ENCODE peak calls at places on chromosomes 3 and 15, in four cellular contexts. One of them, this sample, is unnamed.

GRCh38 chr3:146072824-146073223 is 88.2 kb downstream of the PLOD2 start:
- DNase-seq in K562: no peak
- DNase-seq in WTC11: no peak
- DNase-seq in HepG2: no peak
- DNase-seq in this sample: no peak

GRCh38 chr15:38912067-38912466 is 347.5 kb upstream of the RASGRP1 start:
- DNase-seq in K562: no peak
- DNase-seq in HepG2: no peak
- DNase-seq in WTC11: no peak
- DNase-seq in this sample: no peak

GRCh38 chr3:192727032-192727847 is at the start of gene FGF12:
- DNase-seq in HepG2: peak
- DNase-seq in WTC11: peak
- DNase-seq in K562: peak
- DNase-seq in this sample: peak

GRCh38 chr3:141798455-141798854 is 35.2 kb downstream of the GRK7 start:
- DNase-seq in K562: no peak
- DNase-seq in HepG2: no peak
- DNase-seq in WTC11: no peak
- DNase-seq in this sample: no peak

GRCh38 chr15:79184465-79184892 is 93.9 kb upstream of the RASGRF1 start:
- DNase-seq in HepG2: peak
- DNase-seq in K562: peak
- DNase-seq in WTC11: peak
- DNase-seq in this sample: peak

GRCh38 chr3:94132777-94133176 is 69.9 kb downstream of the NSUN3 start:
- DNase-seq in WTC11: no peak
- DNase-seq in K562: no peak
- DNase-seq in HepG2: no peak
- DNase-seq in this sample: no peak

GRCh38 chr3:13105181-13105580 is 32.0 kb upstream of the IQSEC1 start:
- DNase-seq in WTC11: no peak
- DNase-seq in HepG2: no peak
- DNase-seq in K562: no peak
- DNase-seq in this sample: no peak

GRCh38 chr15:56208641-56209155 is 35.0 kb downstream of the RFX7 start:
- DNase-seq in WTC11: no peak
- DNase-seq in K562: no peak
- DNase-seq in HepG2: no peak
- DNase-seq in this sample: no peak

GRCh38 chr15:77607111-77607893 is 25.4 kb downstream of the LINGO1 start:
- DNase-seq in WTC11: no peak
- DNase-seq in K562: peak
- DNase-seq in HepG2: no peak
- DNase-seq in this sample: no peak

GRCh38 chr3:40237892-40238571 is 71.5 kb upstream of the EIF1B start:
- DNase-seq in HepG2: no peak
- DNase-seq in WTC11: peak
- DNase-seq in K562: no peak
- DNase-seq in this sample: peak

GRCh38 chr15:99718421-99718820 is 14.8 kb downstream of the LYSMD4 start:
- DNase-seq in K562: no peak
- DNase-seq in HepG2: no peak
- DNase-seq in WTC11: no peak
- DNase-seq in this sample: no peak

GRCh38 chr3:174821477-174821876 is 37.7 kb upstream of the NAALADL2 start:
- DNase-seq in HepG2: no peak
- DNase-seq in WTC11: no peak
- DNase-seq in K562: no peak
- DNase-seq in this sample: no peak

GRCh38 chr3:4322635-4323034 is 19.5 kb downstream of the SETMAR start:
- DNase-seq in K562: peak
- DNase-seq in HepG2: peak
- DNase-seq in WTC11: no peak
- DNase-seq in this sample: peak

GRCh38 chr3:47291158-47291753 is 8.5 kb downstream of the KLHL18 start:
- DNase-seq in K562: no peak
- DNase-seq in WTC11: no peak
- DNase-seq in HepG2: no peak
- DNase-seq in this sample: no peak

GRCh38 chr15:90497912-90498311 is 31.8 kb upstream of the CRTC3 start:
- DNase-seq in K562: no peak
- DNase-seq in HepG2: no peak
- DNase-seq in WTC11: no peak
- DNase-seq in this sample: no peak
- TF ChIP-seq NR3C1 in K562: no peak
- TF ChIP-seq NR3C1 in HepG2: no peak
- TF ChIP-seq NR3C1 in WTC11: no peak
- TF ChIP-seq NR3C1 in this sample: no peak

DNA sequence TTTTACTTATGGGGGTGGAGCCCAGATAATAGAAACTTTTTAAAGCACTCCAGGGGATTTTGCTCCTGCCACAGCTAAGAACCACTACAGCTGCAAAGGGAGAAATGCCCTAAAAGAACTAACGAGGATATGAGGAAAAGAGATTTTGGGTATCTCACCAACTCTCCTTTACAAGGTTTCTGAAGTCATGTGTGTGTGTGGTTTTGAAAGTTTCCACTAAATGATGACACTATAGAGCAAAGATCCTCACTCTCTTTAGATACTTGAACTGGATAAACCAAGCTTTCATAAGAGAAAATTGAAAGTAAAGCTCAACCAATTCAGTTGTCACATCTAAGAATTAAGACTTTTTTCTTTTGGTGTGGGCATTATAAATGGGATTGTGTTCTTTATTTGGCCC is 455.3 kb upstream of the ALCAM start:
- DNase-seq in WTC11: no peak
- DNase-seq in HepG2: no peak
- DNase-seq in K562: no peak
- DNase-seq in this sample: no peak
- TF ChIP-seq NR3C1 in WTC11: no peak
- TF ChIP-seq NR3C1 in HepG2: no peak
- TF ChIP-seq NR3C1 in K562: no peak
- TF ChIP-seq NR3C1 in this sample: no peak

DNA sequence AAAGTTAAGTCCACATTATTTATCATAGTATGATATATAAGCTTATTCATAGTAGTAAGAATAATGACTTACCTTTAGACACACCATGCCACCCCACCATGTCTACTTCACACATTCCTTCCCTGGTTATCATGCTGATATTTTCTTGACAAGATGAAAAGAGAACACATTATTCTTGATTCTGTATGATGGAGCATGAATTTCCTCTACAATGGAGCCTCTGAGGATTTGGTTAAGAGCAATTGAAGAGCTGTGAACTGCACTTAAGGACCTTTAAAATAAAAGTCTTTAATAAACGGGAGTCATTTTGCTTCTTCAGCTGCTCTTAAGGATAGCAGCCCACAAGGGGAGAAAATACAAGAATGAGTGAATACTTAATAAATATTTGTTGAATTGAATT is 226.7 kb downstream of the CADM2 start:
- DNase-seq in HepG2: no peak
- DNase-seq in WTC11: no peak
- DNase-seq in K562: no peak
- DNase-seq in this sample: no peak
- TF ChIP-seq NR3C1 in HepG2: no peak
- TF ChIP-seq NR3C1 in WTC11: no peak
- TF ChIP-seq NR3C1 in K562: no peak
- TF ChIP-seq NR3C1 in this sample: no peak

DNA sequence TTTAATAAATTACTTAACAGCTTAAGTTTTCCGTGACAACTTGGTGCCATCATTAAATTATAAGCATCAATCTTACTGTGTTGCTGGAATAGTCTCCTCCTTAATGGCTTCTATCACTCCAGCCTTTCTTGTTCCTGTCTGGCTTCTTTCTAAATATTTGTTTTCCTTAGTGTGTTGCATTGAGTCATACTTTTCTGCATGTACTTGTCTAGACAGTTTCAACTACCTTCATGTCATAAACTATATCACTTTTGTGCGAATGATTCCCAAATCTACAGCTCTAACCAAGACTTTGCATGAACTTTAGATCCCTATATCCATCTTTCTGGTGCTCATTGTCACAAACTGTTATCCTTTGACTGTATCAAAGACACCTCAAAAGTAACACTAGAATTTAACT is 78.4 kb downstream of the AKAP13 start:
- DNase-seq in WTC11: no peak
- DNase-seq in HepG2: no peak
- DNase-seq in K562: no peak
- DNase-seq in this sample: no peak
- TF ChIP-seq NR3C1 in WTC11: no peak
- TF ChIP-seq NR3C1 in HepG2: no peak
- TF ChIP-seq NR3C1 in K562: no peak
- TF ChIP-seq NR3C1 in this sample: no peak

DNA sequence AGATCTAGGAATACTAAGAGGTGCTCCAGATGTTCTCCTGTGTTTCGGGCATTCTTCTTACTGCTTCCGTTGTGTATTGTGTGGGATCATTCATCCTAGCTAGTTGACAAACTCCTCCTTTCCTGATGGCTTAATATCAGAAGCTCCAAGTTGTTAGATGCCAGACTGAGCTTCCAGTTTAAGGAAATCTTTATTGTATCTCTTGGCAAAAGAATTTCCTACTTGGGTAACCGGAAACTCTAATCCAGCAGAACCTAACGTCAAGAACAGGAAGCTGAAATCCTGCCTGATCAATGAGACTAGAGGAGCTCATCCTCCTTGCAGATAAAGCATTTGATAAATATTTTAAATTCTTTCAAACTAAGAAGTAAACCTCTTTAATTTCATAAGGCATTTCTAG is 27.7 kb upstream of the MYH15 start:
- DNase-seq in WTC11: no peak
- DNase-seq in K562: no peak
- DNase-seq in HepG2: no peak
- DNase-seq in this sample: no peak
- TF ChIP-seq NR3C1 in WTC11: no peak
- TF ChIP-seq NR3C1 in K562: no peak
- TF ChIP-seq NR3C1 in HepG2: no peak
- TF ChIP-seq NR3C1 in this sample: no peak

GRCh38 chr15:65468229-65468628 is 45.5 kb upstream of the IGDCC4 start:
- DNase-seq in HepG2: no peak
- DNase-seq in WTC11: no peak
- DNase-seq in K562: no peak
- DNase-seq in this sample: no peak

GRCh38 chr15:65466901-65467300 is 44.2 kb upstream of the IGDCC4 start:
- DNase-seq in HepG2: no peak
- DNase-seq in WTC11: no peak
- DNase-seq in K562: no peak
- DNase-seq in this sample: no peak

DNA sequence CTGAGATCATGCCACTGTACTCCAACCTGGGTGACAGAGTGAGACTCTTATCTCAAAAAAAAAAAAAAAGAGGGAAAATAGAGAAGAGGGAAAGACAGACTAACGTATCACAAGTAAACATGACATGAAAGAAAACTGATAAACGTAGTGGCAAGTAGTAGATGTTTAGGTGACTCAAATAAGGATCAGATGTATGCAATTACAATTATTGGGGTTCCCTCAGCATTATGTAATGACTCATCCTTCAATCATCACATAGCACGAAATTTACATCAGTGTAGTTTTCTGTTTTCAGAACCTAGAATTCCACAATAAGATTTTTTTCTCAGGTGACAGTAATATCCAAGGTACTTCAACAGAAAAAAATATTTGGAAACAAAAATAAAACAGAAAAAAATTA is 46.6 kb downstream of the DPP8 start:
- DNase-seq in HepG2: no peak
- DNase-seq in K562: no peak
- DNase-seq in WTC11: no peak
- DNase-seq in this sample: no peak
- TF ChIP-seq NR3C1 in HepG2: no peak
- TF ChIP-seq NR3C1 in K562: no peak
- TF ChIP-seq NR3C1 in WTC11: no peak
- TF ChIP-seq NR3C1 in this sample: no peak

GRCh38 chr3:57393957-57394356 is 101.5 kb upstream of the ASB14 start:
- DNase-seq in WTC11: no peak
- DNase-seq in HepG2: no peak
- DNase-seq in K562: no peak
- DNase-seq in this sample: no peak

GRCh38 chr3:57391767-57392166 is 99.3 kb upstream of the ASB14 start:
- DNase-seq in WTC11: no peak
- DNase-seq in HepG2: peak
- DNase-seq in K562: no peak
- DNase-seq in this sample: no peak

GRCh38 chr3:57402675-57403074 is 110.2 kb upstream of the ASB14 start:
- DNase-seq in K562: no peak
- DNase-seq in HepG2: no peak
- DNase-seq in WTC11: no peak
- DNase-seq in this sample: no peak

DNA sequence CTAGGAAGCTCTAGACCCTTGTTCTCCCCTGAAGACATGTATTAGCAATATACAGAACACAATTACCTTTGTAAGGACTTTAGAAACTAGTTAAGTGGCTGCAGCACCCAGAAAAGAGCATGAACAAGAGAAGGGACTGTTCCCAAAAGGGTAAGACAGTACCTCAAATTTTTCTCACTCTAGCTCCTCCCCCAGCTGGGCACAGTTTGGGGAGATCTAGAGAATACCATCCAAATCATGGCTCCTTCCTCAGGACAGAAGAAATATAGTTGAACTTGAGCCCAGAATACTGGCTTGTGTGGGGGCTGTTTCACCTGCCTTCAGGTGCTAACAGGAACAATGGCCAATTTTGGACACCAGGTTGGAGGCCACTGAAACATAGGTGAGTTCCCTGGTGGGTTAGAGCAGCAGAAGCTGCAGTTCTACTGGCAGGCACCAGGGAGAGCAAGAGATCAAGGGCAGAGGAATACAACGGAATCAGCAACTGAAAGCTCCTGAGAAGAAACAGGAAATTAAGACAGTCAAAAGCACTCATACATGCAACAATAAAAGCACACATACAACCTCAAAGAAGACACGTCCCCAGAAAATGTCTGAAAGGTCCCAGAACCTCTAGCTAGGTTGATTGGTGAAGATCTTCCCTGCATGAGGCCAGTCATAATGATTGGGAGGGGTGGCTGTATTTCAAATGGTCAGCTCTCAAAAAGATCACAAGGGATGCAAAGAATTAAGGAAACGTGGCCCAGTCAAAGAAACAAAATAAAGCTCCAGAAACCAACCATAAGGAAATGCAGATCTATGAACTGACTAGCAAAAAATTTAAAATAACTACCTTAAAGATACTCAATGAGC is 104.9 kb upstream of the ASB14 start:
- DNase-seq in WTC11: peak
- DNase-seq in HepG2: peak
- DNase-seq in K562: peak
- DNase-seq in this sample: peak
- TF ChIP-seq NR3C1 in WTC11: no peak
- TF ChIP-seq NR3C1 in HepG2: no peak
- TF ChIP-seq NR3C1 in K562: no peak
- TF ChIP-seq NR3C1 in this sample: no peak

DNA sequence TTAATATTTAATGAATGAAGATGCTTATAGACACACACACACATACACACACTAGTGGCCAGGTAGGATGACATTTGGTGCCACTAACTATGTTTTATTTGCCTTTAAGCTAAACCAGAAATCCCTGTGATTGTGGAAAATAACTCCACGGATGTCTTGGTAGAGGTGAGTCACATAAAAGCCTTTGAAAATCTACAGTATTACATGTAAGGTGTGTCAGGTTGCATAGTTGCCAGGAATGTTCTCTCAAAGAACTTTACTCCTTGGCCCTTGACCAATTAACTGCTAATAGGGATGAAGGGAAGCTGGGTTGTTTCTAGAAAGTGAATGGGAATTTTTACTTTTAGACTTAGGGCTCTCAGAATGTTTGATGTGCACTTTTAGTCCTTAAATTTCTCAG is 9.9 kb downstream of the ZBED2 start:
- DNase-seq in HepG2: peak
- DNase-seq in WTC11: no peak
- DNase-seq in K562: no peak
- DNase-seq in this sample: peak
- TF ChIP-seq NR3C1 in HepG2: no peak
- TF ChIP-seq NR3C1 in WTC11: no peak
- TF ChIP-seq NR3C1 in K562: no peak
- TF ChIP-seq NR3C1 in this sample: no peak

This sample was measured in A549.